ENCODE peak calls at places on chromosome 16, in five cellular contexts. R is transverse colon, C is mesendoderm, Z is cardiac muscle cell, N is colonic mucosa. X is an unnamed sample.

GRCh38 chr16:75803753-75804152 is 77.5 kb upstream of the CPHXL start:
- DNase-seq in R (no peak), C (no peak), Z (no peak), N (no peak), X (no peak)

GRCh38 chr16:19876501-19877059 is 8.1 kb downstream of the GPRC5B start:
- DNase-seq in R (no peak), C (peak; percentile 53), Z (no peak), N (no peak), X (peak; percentile 73)

GRCh38 chr16:18047761-18048160 is 288.8 kb downstream of the NPIPA8 start:
- DNase-seq in R (no peak), C (no peak), Z (no peak), N (no peak), X (no peak)

GRCh38 chr16:55329791-55330190 is 5.8 kb downstream of the IRX6 start:
- DNase-seq in R (no peak), C (peak; percentile 39), Z (no peak), N (no peak), X (no peak)

GRCh38 chr16:90020260-90020837 is 1.1 kb upstream of the DBNDD1 start:
- DNase-seq in R (no peak), C (peak; percentile 45), Z (no peak), N (no peak), X (no peak)

GRCh38 chr16:72188512-72188911 is 16.6 kb upstream of the PMFBP1 start:
- DNase-seq in R (no peak), C (no peak), Z (no peak), N (no peak), X (no peak)

GRCh38 chr16:66084306-66084705 is 282.2 kb upstream of the CDH5 start:
- DNase-seq in R (no peak), C (no peak), Z (no peak), N (no peak), X (no peak)

GRCh38 chr16:53968454-53968853 is 264.5 kb downstream of the FTO start:
- DNase-seq in R (no peak), C (peak; percentile 8), Z (no peak), N (no peak), X (no peak)

GRCh38 chr16:59179446-59180082 is 445.4 kb upstream of the GOT2 start:
- DNase-seq in R (no peak), C (no peak), Z (no peak), N (no peak), X (no peak)

GRCh38 chr16:81612351-81613170 is 166.5 kb upstream of the PLCG2 start:
- DNase-seq in R (no peak), C (peak; percentile 86), Z (no peak), N (no peak), X (peak; percentile 87)

GRCh38 chr16:70804153-70804728 is 3.3 kb upstream of the VAC14 start:
- DNase-seq in R (no peak), C (peak; percentile 15), Z (no peak), N (no peak), X (no peak)

GRCh38 chr16:66422366-66422765 is 4.7 kb upstream of the BEAN1 start:
- DNase-seq in R (no peak), C (no peak), Z (no peak), N (no peak), X (no peak)

GRCh38 chr16:12440233-12440530 is 363.5 kb downstream of the CPPED1 start:
- DNase-seq in R (no peak), C (no peak), Z (no peak), N (no peak), X (no peak)

GRCh38 chr16:68232335-68232734 is 3.6 kb downstream of the ESRP2 start:
- DNase-seq in R (no peak), C (no peak), Z (no peak), N (no peak), X (no peak)

GRCh38 chr16:69324013-69324531 is 6.3 kb downstream of the PDF start:
- DNase-seq in R (peak; percentile 65), C (no peak), Z (no peak), N (peak; percentile 69), X (peak; percentile 87)

GRCh38 chr16:55297062-55297909 is 26.7 kb upstream of the IRX6 start:
- DNase-seq in R (no peak), C (peak; percentile 26), Z (no peak), N (no peak), X (no peak)

GRCh38 chr16:85514295-85514600 is 98.9 kb upstream of the GSE1 start:
- DNase-seq in R (peak; percentile 50), C (no peak), Z (no peak), N (peak; percentile 51), X (peak; percentile 97)

DNA sequence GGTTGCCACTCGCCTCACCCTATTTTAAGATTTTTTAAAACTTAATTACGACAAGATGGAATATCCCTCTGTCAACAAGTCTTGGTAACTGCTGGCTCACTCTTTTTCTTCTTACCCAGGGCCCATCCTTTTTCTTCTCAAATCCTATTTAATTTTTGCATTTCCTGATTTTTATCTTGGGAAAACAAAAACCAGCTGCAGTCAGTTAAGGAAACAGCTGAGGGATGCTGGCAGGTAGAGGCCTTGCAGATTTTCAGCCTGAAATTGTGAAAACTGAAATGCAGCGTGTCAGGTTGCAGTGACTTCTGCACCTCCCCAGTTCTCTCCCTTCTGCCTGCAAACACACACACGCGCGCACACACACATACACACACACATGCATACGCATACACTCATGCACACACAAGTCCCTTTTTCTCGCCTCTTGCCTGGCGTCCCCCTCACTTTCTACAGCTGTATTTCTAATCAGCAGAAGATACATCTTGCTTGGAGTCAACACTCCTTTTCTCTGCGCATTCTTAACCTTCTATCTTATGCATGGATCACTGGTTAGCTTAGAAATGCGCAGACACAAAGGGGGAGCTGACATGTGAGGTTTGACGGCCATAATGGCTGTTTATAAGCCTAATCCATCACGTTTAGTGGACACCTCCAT is 391.9 kb upstream of the SALL1 start:
- DNase-seq in R (no peak), C (peak; percentile 48), Z (no peak), N (no peak), X (no peak)
- H3K4me3 ChIP-seq in R (no peak overlapping the region), C (no peak overlapping the region), Z (no peak overlapping the region), N (no peak overlapping the region), X (no peak overlapping the region)

DNA sequence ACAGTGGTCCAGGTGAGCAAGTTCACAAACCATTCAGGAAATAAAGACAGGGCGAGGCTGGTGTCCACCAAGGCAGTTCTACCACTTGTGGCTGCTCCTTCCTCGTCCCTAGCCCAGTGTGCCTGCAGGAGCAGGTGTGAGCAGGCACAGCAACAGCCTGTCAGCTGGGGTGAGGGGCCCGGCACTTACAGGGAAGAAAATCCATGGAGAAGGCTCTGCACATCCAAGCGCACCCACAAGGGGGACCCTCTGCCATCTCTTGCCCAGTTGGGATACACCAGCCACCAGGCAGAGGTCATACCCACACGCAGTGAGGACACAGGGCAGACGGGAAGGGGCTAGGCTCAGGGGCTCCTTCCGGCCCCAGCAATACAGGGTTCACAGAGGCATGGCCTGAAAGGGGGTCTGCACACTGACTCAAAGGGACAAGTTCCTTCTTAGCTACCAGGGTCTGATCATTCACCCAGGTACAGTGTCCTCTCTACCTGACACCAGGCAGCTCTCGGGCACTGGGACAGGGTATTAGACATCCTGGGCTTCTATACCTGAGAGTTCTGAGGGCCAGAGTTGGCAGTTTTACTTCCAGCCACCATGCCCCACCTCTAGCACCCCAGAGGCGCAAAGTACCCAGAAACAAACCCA is 27.0 kb downstream of the CDIP1 start:
- DNase-seq in R (peak; percentile 56), C (peak; percentile 86), Z (peak; percentile 89), N (peak; percentile 55), X (peak; percentile 77)
- H3K4me1 ChIP-seq in R (peaks cover 45% of the 10 kb centered on the region), C (no peaks in the 10 kb centered on the region), Z (no peaks in the 10 kb centered on the region), N (peaks cover 8% of the 10 kb centered on the region), X (peaks cover 16% of the 10 kb centered on the region)

DNA sequence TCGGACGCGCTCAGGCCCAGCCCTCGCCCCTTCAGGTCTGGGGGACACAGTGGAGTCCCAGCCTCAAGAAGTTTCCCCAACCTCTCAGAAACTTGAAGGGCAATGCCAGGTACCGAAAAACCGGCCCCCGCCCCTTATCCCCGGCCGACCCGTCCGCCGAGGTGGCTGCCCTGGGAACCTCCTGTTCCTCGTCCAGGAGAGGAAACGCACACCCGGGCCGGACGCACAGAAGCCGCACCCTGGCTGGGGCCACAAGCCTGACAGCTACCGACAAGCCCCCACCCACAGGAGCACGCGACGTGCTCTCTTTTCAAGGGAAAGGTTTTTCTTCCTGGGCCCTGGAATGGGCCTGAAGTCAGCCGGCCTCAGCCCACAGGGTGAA is 37.2 kb downstream of the CBFA2T3 start:
- DNase-seq in R (no peak), C (no peak), Z (no peak), N (no peak), X (peak; percentile 74)
- H3K4me3 ChIP-seq in R (peak overlapping the region; percentile 45), C (no peak overlapping the region), Z (no peak overlapping the region), N (peak overlapping the region; percentile 47), X (peak overlapping the region; percentile 80)

GRCh38 chr16:83058376-83058775 is 431.6 kb downstream of the CDH13 start:
- DNase-seq in R (no peak), C (no peak), Z (no peak), N (no peak), X (no peak)
- H3K4me1 ChIP-seq in R (no peaks in the 10 kb centered on the region), C (no peaks in the 10 kb centered on the region), Z (no peaks in the 10 kb centered on the region), N (no peaks in the 10 kb centered on the region), X (peaks cover 2% of the 10 kb centered on the region)

DNA sequence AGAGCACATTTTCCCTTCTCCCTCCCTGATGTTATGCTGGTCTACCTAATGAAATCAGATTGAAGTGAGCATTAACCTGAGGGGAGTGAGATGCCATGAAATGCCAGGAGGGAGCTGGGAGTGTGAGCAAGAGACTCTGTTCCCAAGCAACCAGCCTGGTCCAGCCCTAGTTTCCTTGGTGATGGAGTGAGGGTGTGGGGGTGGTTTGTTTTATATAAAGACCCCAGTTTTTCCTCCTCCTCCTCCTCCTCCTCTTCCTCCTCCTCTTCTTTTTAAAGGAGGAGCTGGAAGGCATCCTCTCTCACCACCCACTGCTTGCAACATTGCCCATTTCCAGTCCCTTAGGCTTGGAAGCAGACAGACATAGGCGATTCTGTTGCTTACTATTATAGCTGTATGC is 97.1 kb downstream of the DNAH3 start:
- DNase-seq in R (no peak), C (no peak), Z (no peak), N (no peak), X (no peak)
- H3K4me3 ChIP-seq in R (no peak overlapping the region), C (no peak overlapping the region), Z (no peak overlapping the region), N (no peak overlapping the region), X (no peak overlapping the region)

GRCh38 chr16:62283-62682 is 8.7 kb downstream of the SNRNP25 start:
- DNase-seq in R (no peak), C (no peak), Z (no peak), N (no peak), X (no peak)

GRCh38 chr16:62891-63290 is 9.3 kb downstream of the SNRNP25 start:
- DNase-seq in R (no peak), C (no peak), Z (no peak), N (no peak), X (no peak)

GRCh38 chr16:60929-61878 is 7.6 kb downstream of the SNRNP25 start:
- DNase-seq in R (no peak), C (no peak), Z (no peak), N (no peak), X (peak; percentile 58)

GRCh38 chr16:63466-63865 is 9.0 kb downstream of the RHBDF1 start:
- DNase-seq in R (no peak), C (no peak), Z (no peak), N (no peak), X (peak; percentile 36)

DNA sequence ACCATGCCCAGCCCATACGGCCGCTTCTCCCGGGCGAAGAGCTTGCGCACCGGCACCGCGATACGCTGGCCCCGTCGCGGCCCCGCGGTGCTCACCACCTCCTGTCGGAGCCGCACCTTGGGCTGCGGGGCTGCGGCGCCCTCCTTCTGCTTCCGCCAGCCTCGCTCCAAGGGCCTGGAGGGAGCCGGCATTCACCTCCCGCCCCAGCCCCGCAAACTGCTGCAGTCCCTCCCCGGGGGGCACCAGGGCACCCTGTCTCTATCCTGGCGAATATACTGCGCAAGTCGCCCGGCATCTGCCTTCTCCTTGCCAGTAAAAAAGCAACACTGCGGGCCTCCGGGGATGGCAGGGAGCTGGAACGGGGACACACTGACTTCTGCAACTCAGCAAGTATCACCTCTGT is 8.3 kb downstream of the SNRNP25 start:
- DNase-seq in R (no peak), C (no peak), Z (no peak), N (no peak), X (no peak)
- H3K4me1 ChIP-seq in R (peaks cover 11% of the 10 kb centered on the region), C (no peaks in the 10 kb centered on the region), Z (no peaks in the 10 kb centered on the region), N (no peaks in the 10 kb centered on the region), X (no peaks in the 10 kb centered on the region)

GRCh38 chr16:56606688-56607618 is 1.4 kb upstream of the MT2A start:
- DNase-seq in R (peak; percentile 67), C (peak; percentile 84), Z (no peak), N (peak; percentile 54), X (peak; percentile 75)
- H3K4me3 ChIP-seq in R (no peak overlapping the region), C (no peak overlapping the region), Z (no peak overlapping the region), N (no peak overlapping the region), X (no peak overlapping the region)